ENCODE peak calls at places on chromosomes 5 and 9, in four cellular contexts. K is HFF-Myc; M is fibroblast of the aortic adventitia; I is activated T-helper 1 cell treated with anti-CD3 and anti-CD28 coated beads, Interleukin-2, amount 50 U/mL, for 16 hours. R is an unnamed sample.

GRCh38 chr9:137029058-137029922 is 1.3 kb upstream of the ABCA2 start:
- DNase-seq in K (no peak), M (peak), I (peak), R (no peak)

GRCh38 chr5:116209166-116209565 is 124.3 kb downstream of the COMMD10 start:
- DNase-seq in K (no peak), M (peak), I (no peak), R (no peak)

GRCh38 chr9:113526841-113527240 is 63.3 kb downstream of the RGS3 start:
- DNase-seq in K (no peak), M (no peak), I (no peak), R (no peak)

GRCh38 chr9:133322701-133323100 is 13.3 kb downstream of the SURF6 start:
- DNase-seq in K (no peak), M (no peak), I (no peak), R (no peak)

GRCh38 chr5:132022737-132023136 is 11.3 kb upstream of the ACSL6 start:
- DNase-seq in K (no peak), M (no peak), I (no peak), R (no peak)

GRCh38 chr5:117262607-117263131 is 688.0 kb upstream of the SEMA6A start:
- DNase-seq in K (no peak), M (no peak), I (no peak), R (no peak)

GRCh38 chr5:116343961-116344360 is 230.7 kb downstream of the SEMA6A start:
- DNase-seq in K (no peak), M (no peak), I (no peak), R (no peak)

GRCh38 chr5:10387690-10388089 is 34.2 kb downstream of the MARCHF6 start:
- DNase-seq in K (peak), M (peak), I (no peak), R (no peak)

GRCh38 chr9:112184946-112185345 is 9.8 kb upstream of the SUSD1 start:
- DNase-seq in K (no peak), M (no peak), I (no peak), R (no peak)

GRCh38 chr9:16031971-16032370 is 479.1 kb downstream of the CCDC171 start:
- DNase-seq in K (no peak), M (peak), I (no peak), R (no peak)

GRCh38 chr9:127637322-127637847 is 25.3 kb downstream of the STXBP1 start:
- DNase-seq in K (peak), M (peak), I (no peak), R (peak)

GRCh38 chr9:36120705-36121104 is 15.8 kb upstream of the GLIPR2 start:
- DNase-seq in K (no peak), M (no peak), I (no peak), R (no peak)

GRCh38 chr5:78602400-78602799 is 46.2 kb downstream of the LHFPL2 start:
- DNase-seq in K (no peak), M (no peak), I (no peak), R (no peak)

GRCh38 chr9:131676431-131676972 is 63.4 kb downstream of the RAPGEF1 start:
- DNase-seq in K (no peak), M (no peak), I (peak), R (no peak)

GRCh38 chr5:24389968-24390367 is 254.8 kb downstream of the CDH10 start:
- DNase-seq in K (no peak), M (no peak), I (no peak), R (no peak)

GRCh38 chr5:151812757-151813309 is 41.1 kb downstream of the G3BP1 start:
- DNase-seq in K (no peak), M (peak), I (no peak), R (no peak)

GRCh38 chr5:177502886-177503285 is 5.5 kb upstream of the PDLIM7 start:
- DNase-seq in K (no peak), M (no peak), I (no peak), R (no peak)

GRCh38 chr9:133121200-133122166 is at the start of gene RALGDS:
- DNase-seq in K (no peak), M (peak), I (peak), R (peak)

GRCh38 chr9:119307471-119307870 is 61.8 kb downstream of the BRINP1 start:
- DNase-seq in K (no peak), M (no peak), I (no peak), R (no peak)

GRCh38 chr5:113343343-113343742 is 91.4 kb downstream of the TSSK1B start:
- DNase-seq in K (no peak), M (peak), I (no peak), R (no peak)

GRCh38 chr5:116084231-116084630 is 594 bp upstream of the COMMD10 start:
- DNase-seq in K (no peak), M (peak), I (no peak), R (no peak)

GRCh38 chr9:134597041-134597913 is 44.3 kb upstream of the COL5A1 start:
- DNase-seq in K (no peak), M (no peak), I (no peak), R (no peak)

GRCh38 chr5:79578876-79579275 is 33.4 kb upstream of the TENT2 start:
- DNase-seq in K (no peak), M (no peak), I (no peak), R (no peak)